ENCODE peak calls at places on chromosome 17, in seven cellular contexts. D is HepG2, O is HCT116, I is SK-N-SH, F is H1, K is K562, R is GM12878. P is an unnamed sample.

GRCh38 chr17:64128787-64129514 is 993 bp downstream of the ERN1 start:
- DNase-seq in K (peak; percentile 26), R (no peak), I (no peak), D (no peak), F (no peak), O (no peak), P (peak; percentile 81)

GRCh38 chr17:10612957-10613744 is 44.0 kb downstream of the MYH3 start:
- DNase-seq in K (no peak), R (no peak), O (no peak), F (no peak), I (no peak), D (no peak), P (no peak)

GRCh38 chr17:43309505-43310329 is 75.9 kb upstream of the RNU2-1 start:
- DNase-seq in R (no peak), O (no peak), D (no peak), F (peak; percentile 46), I (no peak), K (no peak), P (no peak)

GRCh38 chr17:50629902-50630301 is 4.8 kb upstream of the ABCC3 start:
- DNase-seq in O (no peak), D (no peak), R (no peak), F (no peak), I (peak; percentile 11), K (no peak), P (no peak)

GRCh38 chr17:78826836-78827509 is 13.6 kb downstream of the USP36 start:
- DNase-seq in K (no peak), O (no peak), D (no peak), R (no peak), F (no peak), I (no peak), P (no peak)

GRCh38 chr17:42526031-42526444 is 10.0 kb upstream of the NAGLU start:
- DNase-seq in K (no peak), I (no peak), R (no peak), D (no peak), O (no peak), F (no peak), P (no peak)

GRCh38 chr17:4087911-4088693 is 54.7 kb downstream of the ZZEF1 start:
- DNase-seq in O (no peak), R (no peak), F (no peak), D (no peak), K (no peak), I (no peak), P (no peak)

GRCh38 chr17:73566905-73567782 is 77.1 kb downstream of the SDK2 start:
- DNase-seq in K (no peak), O (no peak), D (no peak), F (peak; percentile 70), R (no peak), I (no peak), P (no peak)

GRCh38 chr17:13593757-13594156 is 8.0 kb downstream of the HS3ST3A1 start:
- DNase-seq in F (no peak), D (peak; percentile 7), I (no peak), R (no peak), K (no peak), O (no peak), P (no peak)

GRCh38 chr17:71330099-71330375 is 790.8 kb upstream of the SOX9 start:
- DNase-seq in I (no peak), K (no peak), O (no peak), F (no peak), D (no peak), R (no peak), P (no peak)

GRCh38 chr17:74297941-74298340 is 23.9 kb downstream of the DNAI2 start:
- DNase-seq in K (no peak), D (no peak), F (no peak), O (no peak), I (no peak), R (no peak), P (no peak)

GRCh38 chr17:16013943-16014407 is 14.4 kb downstream of the TTC19 start:
- DNase-seq in K (no peak), I (peak; percentile 50), O (peak; percentile 36), F (no peak), D (peak; percentile 57), R (no peak), P (no peak)

GRCh38 chr17:1588781-1589585 is 26.4 kb upstream of the PITPNA start:
- DNase-seq in K (no peak), D (no peak), R (no peak), I (no peak), O (no peak), F (no peak), P (no peak)

GRCh38 chr17:10804546-10804945 is 647 bp upstream of the TMEM238L start:
- DNase-seq in D (no peak), F (no peak), I (no peak), R (no peak), K (no peak), O (no peak), P (no peak)

GRCh38 chr17:80319262-80319998 is 58.8 kb downstream of the RNF213 start:
- DNase-seq in R (no peak), F (no peak), D (no peak), I (no peak), O (no peak), K (no peak), P (no peak)

GRCh38 chr17:149231-149630 is 11.9 kb downstream of the SCGB1C2 start:
- DNase-seq in I (no peak), R (no peak), O (no peak), F (peak; percentile 37), D (no peak), K (no peak), P (no peak)

GRCh38 chr17:1312261-1312870 is 32.9 kb downstream of the TRARG1 start:
- DNase-seq in R (no peak), F (peak; percentile 68), I (peak; percentile 75), O (no peak), D (peak; percentile 13), K (peak; percentile 51), P (no peak)

GRCh38 chr17:4206945-4207344 is 56.8 kb downstream of the ANKFY1 start:
- DNase-seq in O (no peak), I (no peak), F (no peak), D (no peak), R (no peak), K (no peak), P (no peak)

GRCh38 chr17:28053044-28053670 is 10.7 kb downstream of the NLK start:
- DNase-seq in I (no peak), O (no peak), K (no peak), R (no peak), F (no peak), D (no peak), P (no peak)

GRCh38 chr17:48439875-48440505 is 10.0 kb upstream of the SKAP1 start:
- DNase-seq in K (peak; percentile 56), D (no peak), F (no peak), O (no peak), R (no peak), I (no peak), P (no peak)

GRCh38 chr17:51423421-51424160 is 163.2 kb downstream of the UTP18 start:
- DNase-seq in R (no peak), K (peak; percentile 10), D (no peak), I (no peak), O (no peak), F (no peak), P (no peak)

GRCh38 chr17:48528153-48528912 is 2.5 kb downstream of the HOXB1 start:
- DNase-seq in R (no peak), I (no peak), O (no peak), K (peak; percentile 68), D (no peak), F (no peak), P (peak; percentile 82)

DNA sequence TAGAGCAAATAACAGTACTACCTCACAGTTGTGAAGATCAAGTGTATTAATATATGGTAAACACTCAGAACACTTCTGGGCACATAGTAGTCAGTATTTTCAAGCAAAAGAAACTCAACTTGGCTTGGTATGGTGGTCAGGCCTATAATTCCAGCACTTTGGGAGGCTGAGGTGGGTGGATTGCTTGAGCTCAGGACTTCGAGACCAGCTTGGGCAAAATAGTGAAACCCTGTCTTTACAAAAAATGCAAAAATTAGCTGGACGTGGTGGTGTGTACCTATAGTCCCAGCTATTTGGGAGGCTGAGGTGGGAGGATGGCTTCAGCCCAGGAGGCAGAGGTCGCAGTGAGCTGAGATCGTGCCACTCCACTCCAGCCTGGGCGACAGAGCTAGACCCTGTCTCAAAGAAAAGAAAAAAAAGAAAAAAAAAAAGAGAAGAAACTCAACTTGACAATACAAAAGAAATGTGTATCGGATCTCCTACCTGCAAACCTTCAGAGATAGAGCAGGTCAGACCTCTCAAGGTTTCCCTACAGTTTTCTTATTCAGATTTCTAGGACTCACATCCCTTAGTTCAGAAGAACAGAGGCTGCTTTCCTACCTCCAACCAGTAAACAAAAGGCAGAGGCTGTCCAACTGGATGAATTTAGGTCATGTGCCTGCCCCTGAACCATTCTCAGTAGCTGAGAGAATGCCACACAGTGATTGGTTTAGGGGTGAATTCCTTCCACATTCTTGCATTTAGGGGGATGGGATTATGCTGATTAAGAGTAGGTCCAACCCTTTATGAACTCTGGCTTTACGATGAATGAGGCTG is 1.7 kb upstream of the KPNA2 start:
- DNase-seq in D (peak; percentile 95), O (peak; percentile 65), R (no peak), F (no peak), I (peak; percentile 51), K (peak; percentile 30), P (peak; percentile 95)
- TF ChIP-seq JUND in D (no peak), O (no peak), R (no peak), F (peak; percentile 2), I (no peak), K (no peak), P (no peak)

GRCh38 chr17:82230627-82231311 is 1.9 kb downstream of the SLC16A3 start:
- DNase-seq in O (no peak), R (no peak), D (peak; percentile 87), I (peak; percentile 77), F (no peak), K (peak; percentile 92), P (peak; percentile 88)
- TF ChIP-seq JUND in O (no peak), R (no peak), D (peak; percentile 79), I (no peak), F (no peak), K (no peak), P (no peak)

GRCh38 chr17:68228817-68229570 is 18.8 kb upstream of the AMZ2 start:
- DNase-seq in R (no peak), K (no peak), O (no peak), I (no peak), F (no peak), D (no peak), P (peak; percentile 71)

GRCh38 chr17:68229619-68230018 is 18.2 kb upstream of the AMZ2 start:
- DNase-seq in K (no peak), F (no peak), R (no peak), I (no peak), O (no peak), D (no peak), P (no peak)

DNA sequence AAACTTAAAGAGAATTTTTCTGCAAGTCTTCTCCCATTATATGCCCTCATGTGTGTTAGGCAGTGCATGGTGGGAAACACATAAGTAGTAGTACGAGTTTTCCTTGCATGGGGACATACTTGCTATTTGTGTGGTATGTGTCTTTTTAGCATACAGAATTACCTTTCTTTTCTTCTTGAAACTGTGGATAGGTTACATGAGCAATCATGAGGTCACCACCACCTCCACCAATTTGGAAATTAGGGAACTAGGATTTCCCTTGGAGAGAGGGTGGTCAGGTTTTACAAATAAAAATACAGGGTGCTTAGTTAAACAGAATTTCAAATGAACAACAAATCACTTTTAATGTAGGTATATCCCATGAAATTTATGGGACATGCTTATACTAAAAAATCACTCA is 16.3 kb upstream of the AMZ2 start:
- DNase-seq in K (no peak), D (no peak), I (no peak), F (no peak), O (no peak), R (no peak), P (no peak)
- TF ChIP-seq JUND in K (no peak), D (no peak), I (no peak), F (no peak), O (no peak), R (no peak), P (no peak)

GRCh38 chr17:17520599-17521232 is 24.5 kb upstream of the RASD1 start:
- DNase-seq in F (no peak), K (no peak), R (no peak), O (no peak), D (no peak), I (no peak), P (no peak)
- TF ChIP-seq JUND in F (no peak), K (no peak), R (no peak), O (no peak), D (no peak), I (no peak), P (no peak)

P was measured in T47D.